ENCODE peak calls at places on chromosome 16, in six cellular contexts. I is A549, K is esophagus muscularis mucosa, Z is GM12891, F is uterus, J is H54. A is an unnamed sample.

GRCh38 chr16:16138034-16138635 is 85.2 kb downstream of the ABCC6 start:
- DNase-seq in I (no peak), K (no peak), Z (no peak), F (no peak), J (no peak), A (no peak)

GRCh38 chr16:4217246-4218131 is 24.4 kb downstream of the SRL start:
- DNase-seq in I (no peak), K (no peak), Z (no peak), F (no peak), J (no peak), A (no peak)

GRCh38 chr16:23298290-23298689 is 3.8 kb upstream of the SCNN1B start:
- DNase-seq in I (no peak), K (no peak), Z (no peak), F (no peak), J (no peak), A (no peak)

GRCh38 chr16:50372611-50373344 is 4.0 kb upstream of the BRD7 start:
- DNase-seq in I (no peak), K (peak), Z (no peak), F (no peak), J (peak), A (no peak)

GRCh38 chr16:54931041-54931756 is 534 bp downstream of the IRX5 start:
- DNase-seq in I (peak), K (peak), Z (no peak), F (no peak), J (peak), A (peak)

GRCh38 chr16:14289692-14290340 is 218.7 kb downstream of the MRTFB start:
- DNase-seq in I (peak), K (no peak), Z (no peak), F (no peak), J (peak), A (peak)

GRCh38 chr16:15644306-15644961 is 1.5 kb upstream of the MARF1 start:
- DNase-seq in I (no peak), K (no peak), Z (no peak), F (no peak), J (no peak), A (no peak)

GRCh38 chr16:75072239-75072947 is 44.2 kb downstream of the LDHD start:
- DNase-seq in I (no peak), K (no peak), Z (no peak), F (no peak), J (no peak), A (no peak)

GRCh38 chr16:86823125-86823524 is 244.8 kb downstream of the FOXL1 start:
- DNase-seq in I (no peak), K (no peak), Z (no peak), F (no peak), J (no peak), A (no peak)

GRCh38 chr16:57000271-57001025 is 11.1 kb downstream of the NLRC5 start:
- DNase-seq in I (peak), K (no peak), Z (no peak), F (peak), J (peak), A (no peak)

GRCh38 chr16:1772362-1772907 is at the start of gene EME2:
- DNase-seq in I (no peak), K (no peak), Z (peak), F (no peak), J (peak), A (peak)

GRCh38 chr16:72936408-72936807 is 111.5 kb downstream of the ZFHX3 start:
- DNase-seq in I (no peak), K (no peak), Z (no peak), F (no peak), J (no peak), A (no peak)

GRCh38 chr16:86344881-86345280 is 165.4 kb upstream of the FOXF1 start:
- DNase-seq in I (no peak), K (no peak), Z (no peak), F (no peak), J (no peak), A (no peak)

GRCh38 chr16:57722651-57723050 is 12.9 kb upstream of the KATNB1 start:
- DNase-seq in I (no peak), K (no peak), Z (no peak), F (no peak), J (no peak), A (no peak)

GRCh38 chr16:66479661-66480264 is 52.7 kb downstream of the BEAN1 start:
- DNase-seq in I (no peak), K (no peak), Z (no peak), F (no peak), J (no peak), A (no peak)

GRCh38 chr16:58843675-58844074 is 109.6 kb upstream of the GOT2 start:
- DNase-seq in I (no peak), K (no peak), Z (no peak), F (no peak), J (no peak), A (peak)

GRCh38 chr16:48197294-48197693 is 41.5 kb upstream of the ABCC12 start:
- DNase-seq in I (no peak), K (no peak), Z (no peak), F (no peak), J (no peak), A (no peak)

GRCh38 chr16:89923640-89924297 is 627 bp downstream of the TUBB3 start:
- DNase-seq in I (no peak), K (no peak), Z (no peak), F (no peak), J (no peak), A (no peak)

GRCh38 chr16:66289986-66290385 is 76.5 kb upstream of the CDH5 start:
- DNase-seq in I (no peak), K (no peak), Z (no peak), F (no peak), J (no peak), A (no peak)

GRCh38 chr16:77967054-77968035 is 55.0 kb upstream of the CLEC3A start:
- DNase-seq in I (no peak), K (no peak), Z (no peak), F (no peak), J (no peak), A (peak)

GRCh38 chr16:9845661-9846361 is 336.4 kb downstream of the GRIN2A start:
- DNase-seq in I (no peak), K (peak), Z (no peak), F (no peak), J (no peak), A (no peak)

GRCh38 chr16:58492066-58492465 is 7.9 kb upstream of the NDRG4 start:
- DNase-seq in I (no peak), K (no peak), Z (no peak), F (no peak), J (no peak), A (no peak)

GRCh38 chr16:52128407-52128806 is 418.5 kb downstream of the TOX3 start:
- DNase-seq in I (no peak), K (no peak), Z (no peak), F (no peak), J (no peak), A (no peak)

GRCh38 chr16:56603589-56603988 is 4.8 kb upstream of the MT2A start:
- DNase-seq in I (peak), K (no peak), Z (no peak), F (no peak), J (no peak), A (peak)

GRCh38 chr16:56301391-56301850 is 110.1 kb downstream of the GNAO1 start:
- DNase-seq in I (no peak), K (no peak), Z (no peak), F (no peak), J (no peak), A (no peak)

GRCh38 chr16:20333120-20333519 is 5.8 kb upstream of the GP2 start:
- DNase-seq in I (no peak), K (no peak), Z (no peak), F (no peak), J (no peak), A (no peak)

GRCh38 chr16:21001262-21001661 is 100.7 kb downstream of the LYRM1 start:
- DNase-seq in I (peak), K (peak), Z (no peak), F (no peak), J (peak), A (peak)

GRCh38 chr16:56741399-56741798 is 11.5 kb downstream of the NUP93 start:
- DNase-seq in I (no peak), K (no peak), Z (no peak), F (no peak), J (no peak), A (no peak)

GRCh38 chr16:12975766-12976165 is 74.4 kb downstream of the SHISA9 start:
- DNase-seq in I (no peak), K (no peak), Z (no peak), F (no peak), J (no peak), A (no peak)

GRCh38 chr16:66254106-66254505 is 112.4 kb upstream of the CDH5 start:
- DNase-seq in I (no peak), K (no peak), Z (no peak), F (no peak), J (no peak), A (no peak)

GRCh38 chr16:12009462-12009861 is 32.9 kb downstream of the SNX29 start:
- DNase-seq in I (no peak), K (no peak), Z (no peak), F (no peak), J (no peak), A (no peak)

GRCh38 chr16:81830845-81831600 is 51.9 kb downstream of the PLCG2 start:
- DNase-seq in I (no peak), K (no peak), Z (no peak), F (no peak), J (no peak), A (no peak)
- TF ChIP-seq POLR2A in I (no peak), K (no peak), Z (peak), F (no peak), J (no peak), A (no peak)

GRCh38 chr16:81499576-81500380 is 55.2 kb downstream of the CMIP start:
- DNase-seq in I (no peak), K (no peak), Z (no peak), F (no peak), J (no peak), A (no peak)
- TF ChIP-seq POLR2A in I (no peak), K (no peak), Z (no peak), F (no peak), J (no peak), A (no peak)

GRCh38 chr16:69105501-69106361 is at the start of gene HAS3:
- DNase-seq in I (peak), K (no peak), Z (peak), F (no peak), J (peak), A (peak)
- TF ChIP-seq POLR2A in I (peak), K (no peak), Z (no peak), F (peak), J (peak), A (no peak)

GRCh38 chr16:87855852-87856715 is 13.2 kb downstream of the SLC7A5 start:
- DNase-seq in I (no peak), K (no peak), Z (no peak), F (no peak), J (no peak), A (peak)

GRCh38 chr16:87854907-87855683 is 14.2 kb downstream of the SLC7A5 start:
- DNase-seq in I (no peak), K (no peak), Z (no peak), F (no peak), J (no peak), A (no peak)

GRCh38 chr16:87864331-87864989 is 4.8 kb downstream of the SLC7A5 start:
- DNase-seq in I (no peak), K (no peak), Z (no peak), F (no peak), J (no peak), A (no peak)

GRCh38 chr16:87856796-87857228 is 12.5 kb downstream of the SLC7A5 start:
- DNase-seq in I (peak), K (no peak), Z (no peak), F (no peak), J (no peak), A (no peak)

DNA sequence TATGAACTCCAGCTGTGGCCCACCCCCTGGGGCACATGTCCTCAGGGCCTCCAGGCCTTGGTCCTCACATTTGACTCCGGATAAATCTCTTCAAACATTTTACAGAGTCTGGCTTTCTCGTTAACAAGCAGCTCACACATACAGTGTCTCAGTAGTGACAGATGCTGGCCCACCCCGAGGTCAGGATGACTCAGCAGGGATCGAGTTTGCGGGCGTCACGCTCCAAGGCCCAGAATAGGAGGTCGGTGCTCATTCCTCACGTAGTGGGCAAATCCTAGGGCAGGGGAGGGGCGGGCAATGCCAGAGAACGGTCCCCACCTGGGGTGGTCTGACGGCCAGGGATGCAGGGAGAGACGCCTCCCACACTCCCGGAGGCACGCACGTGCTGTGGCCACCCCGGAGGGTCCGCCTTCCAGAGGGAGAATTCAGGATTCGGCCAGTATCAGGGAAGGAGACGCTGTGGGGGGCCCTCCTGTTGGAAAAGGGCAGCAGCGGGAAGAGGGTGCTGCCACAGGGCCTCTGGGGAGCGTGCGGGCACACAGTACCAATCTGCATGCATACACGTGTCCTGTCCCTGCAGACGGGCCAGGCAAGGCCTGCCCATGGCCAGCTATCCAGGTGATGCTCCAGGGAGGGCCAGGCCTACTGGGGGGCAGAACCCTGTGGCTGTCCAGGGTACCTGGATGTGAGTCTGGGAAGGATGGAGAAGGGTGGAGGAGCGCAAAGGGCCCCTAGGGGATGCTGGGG is 8.6 kb downstream of the SLC7A5 start:
- DNase-seq in I (peak), K (no peak), Z (no peak), F (no peak), J (no peak), A (peak)
- TF ChIP-seq POLR2A in I (no peak), K (no peak), Z (no peak), F (no peak), J (peak), A (peak)

GRCh38 chr16:3101841-3102470 is 2.9 kb upstream of the ZSCAN10 start:
- DNase-seq in I (no peak), K (no peak), Z (no peak), F (no peak), J (no peak), A (peak)
- TF ChIP-seq POLR2A in I (no peak), K (no peak), Z (no peak), F (no peak), J (no peak), A (no peak)

DNA sequence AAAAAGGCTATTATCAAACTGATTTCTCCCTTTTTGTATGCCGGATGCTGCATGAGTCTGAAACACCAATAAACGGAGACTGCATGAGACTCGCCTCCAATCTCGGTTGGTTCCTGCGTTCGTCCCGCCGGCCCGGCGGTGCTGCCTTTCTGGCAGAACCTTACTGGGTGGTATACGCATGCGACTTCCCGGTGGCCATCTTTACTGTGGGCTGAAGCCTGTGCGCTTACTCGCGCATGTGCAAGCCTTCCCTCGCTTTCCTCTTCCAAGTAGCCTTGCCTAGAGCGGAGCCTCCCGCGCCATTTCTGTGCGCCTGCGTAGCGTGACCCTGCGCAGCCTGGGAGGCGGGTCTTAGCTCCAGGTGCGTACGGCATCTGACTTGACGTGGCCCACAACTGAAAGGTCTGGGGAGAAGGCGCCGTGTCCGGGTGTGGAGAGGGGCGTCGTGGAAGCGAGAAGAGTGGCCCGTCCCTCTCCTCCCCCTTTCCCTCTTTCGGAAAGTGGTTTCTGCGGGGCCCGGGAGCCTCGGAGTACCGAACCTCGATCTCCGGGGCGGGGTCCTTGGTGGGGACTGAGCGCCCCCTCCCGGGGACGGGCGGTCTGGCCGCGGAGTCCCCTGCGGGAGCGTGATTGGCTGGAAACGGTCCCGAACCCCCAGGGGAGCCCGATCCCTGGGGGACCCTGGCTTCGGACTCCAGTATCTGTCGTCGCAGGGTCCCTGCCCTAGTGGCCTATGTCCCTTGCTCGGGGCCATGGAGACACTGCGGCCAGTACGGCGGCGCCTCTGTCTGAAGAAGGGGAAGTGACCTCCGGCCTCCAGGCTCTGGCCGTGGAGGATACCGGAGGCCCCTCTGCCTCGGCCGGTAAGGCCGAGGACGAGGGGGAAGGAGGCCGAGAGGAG is at the start of gene PAGR1:
- DNase-seq in I (peak), K (peak), Z (peak), F (peak), J (peak), A (peak)
- TF ChIP-seq POLR2A in I (peak), K (peak), Z (peak), F (peak), J (peak), A (peak)

A was measured in erythroblast.